ENCODE peak calls at places on chromosomes 2 and 18, in seven cellular contexts. One of them, this sample, is unnamed.

GRCh38 chr2:181374741-181375675 is 82.2 kb upstream of the ITGA4 start:
- DNase-seq in tibial nerve: no peak
- DNase-seq in mammary epithelial cell: no peak
- DNase-seq in body of pancreas: no peak
- DNase-seq in neuronal stem cell: no peak
- DNase-seq in adrenal gland: no peak
- DNase-seq in pancreas: no peak
- DNase-seq in this sample: no peak

GRCh38 chr2:10680957-10681356 is 8.8 kb downstream of the NOL10 start:
- DNase-seq in tibial nerve: no peak
- DNase-seq in mammary epithelial cell: peak; percentile 3
- DNase-seq in body of pancreas: no peak
- DNase-seq in neuronal stem cell: no peak
- DNase-seq in adrenal gland: no peak
- DNase-seq in pancreas: no peak
- DNase-seq in this sample: no peak

GRCh38 chr18:63363951-63364350 is 3.1 kb downstream of the KDSR start:
- DNase-seq in tibial nerve: no peak
- DNase-seq in mammary epithelial cell: no peak
- DNase-seq in body of pancreas: no peak
- DNase-seq in neuronal stem cell: no peak
- DNase-seq in adrenal gland: no peak
- DNase-seq in pancreas: no peak
- DNase-seq in this sample: no peak

GRCh38 chr2:120470041-120470716 is 124.2 kb downstream of the INHBB start:
- DNase-seq in tibial nerve: peak; percentile 66
- DNase-seq in mammary epithelial cell: peak; percentile 87
- DNase-seq in body of pancreas: peak; percentile 81
- DNase-seq in neuronal stem cell: no peak
- DNase-seq in adrenal gland: peak; percentile 83
- DNase-seq in pancreas: peak; percentile 91
- DNase-seq in this sample: peak; percentile 89

GRCh38 chr2:39381653-39382052 is 55.4 kb downstream of the MAP4K3 start:
- DNase-seq in tibial nerve: no peak
- DNase-seq in mammary epithelial cell: no peak
- DNase-seq in body of pancreas: no peak
- DNase-seq in neuronal stem cell: no peak
- DNase-seq in adrenal gland: no peak
- DNase-seq in pancreas: no peak
- DNase-seq in this sample: no peak

GRCh38 chr2:82487354-82487753 is 1971.7 kb downstream of the SUCLG1 start:
- DNase-seq in tibial nerve: no peak
- DNase-seq in mammary epithelial cell: no peak
- DNase-seq in body of pancreas: no peak
- DNase-seq in neuronal stem cell: no peak
- DNase-seq in adrenal gland: no peak
- DNase-seq in pancreas: no peak
- DNase-seq in this sample: no peak

GRCh38 chr2:215554689-215555088 is 118.8 kb upstream of the FN1 start:
- DNase-seq in tibial nerve: no peak
- DNase-seq in mammary epithelial cell: peak; percentile 17
- DNase-seq in body of pancreas: no peak
- DNase-seq in neuronal stem cell: no peak
- DNase-seq in adrenal gland: no peak
- DNase-seq in pancreas: no peak
- DNase-seq in this sample: no peak

GRCh38 chr2:238160206-238161129 is 1.7 kb downstream of the ERFE start:
- DNase-seq in tibial nerve: no peak
- DNase-seq in mammary epithelial cell: no peak
- DNase-seq in body of pancreas: no peak
- DNase-seq in neuronal stem cell: no peak
- DNase-seq in adrenal gland: no peak
- DNase-seq in pancreas: peak; percentile 74
- DNase-seq in this sample: no peak

GRCh38 chr2:239443666-239444567 is 43.1 kb upstream of the HDAC4 start:
- DNase-seq in tibial nerve: no peak
- DNase-seq in mammary epithelial cell: peak; percentile 39
- DNase-seq in body of pancreas: no peak
- DNase-seq in neuronal stem cell: no peak
- DNase-seq in adrenal gland: peak; percentile 70
- DNase-seq in pancreas: peak; percentile 12
- DNase-seq in this sample: peak; percentile 31

GRCh38 chr2:62806231-62806630 is 100.7 kb downstream of the EHBP1 start:
- DNase-seq in tibial nerve: no peak
- DNase-seq in mammary epithelial cell: no peak
- DNase-seq in body of pancreas: no peak
- DNase-seq in neuronal stem cell: no peak
- DNase-seq in adrenal gland: no peak
- DNase-seq in pancreas: no peak
- DNase-seq in this sample: no peak

GRCh38 chr2:201965550-201965949 is 68.1 kb upstream of the FZD7 start:
- DNase-seq in tibial nerve: no peak
- DNase-seq in mammary epithelial cell: no peak
- DNase-seq in body of pancreas: no peak
- DNase-seq in neuronal stem cell: no peak
- DNase-seq in adrenal gland: no peak
- DNase-seq in pancreas: no peak
- DNase-seq in this sample: no peak

GRCh38 chr2:205865794-205866490 is 183.6 kb downstream of the NRP2 start:
- DNase-seq in tibial nerve: no peak
- DNase-seq in mammary epithelial cell: peak; percentile 17
- DNase-seq in body of pancreas: no peak
- DNase-seq in neuronal stem cell: no peak
- DNase-seq in adrenal gland: peak; percentile 61
- DNase-seq in pancreas: no peak
- DNase-seq in this sample: no peak

GRCh38 chr2:216243026-216243425 is 129.3 kb downstream of the MARCHF4 start:
- DNase-seq in tibial nerve: no peak
- DNase-seq in mammary epithelial cell: no peak
- DNase-seq in body of pancreas: no peak
- DNase-seq in neuronal stem cell: no peak
- DNase-seq in adrenal gland: no peak
- DNase-seq in pancreas: no peak
- DNase-seq in this sample: no peak

GRCh38 chr2:147182260-147182659 is 662.6 kb upstream of the ACVR2A start:
- DNase-seq in tibial nerve: no peak
- DNase-seq in mammary epithelial cell: peak; percentile 92
- DNase-seq in body of pancreas: no peak
- DNase-seq in neuronal stem cell: no peak
- DNase-seq in adrenal gland: no peak
- DNase-seq in pancreas: no peak
- DNase-seq in this sample: no peak

GRCh38 chr18:50422286-50422898 is 47.5 kb downstream of the SKA1 start:
- DNase-seq in tibial nerve: no peak
- DNase-seq in mammary epithelial cell: no peak
- DNase-seq in body of pancreas: no peak
- DNase-seq in neuronal stem cell: no peak
- DNase-seq in adrenal gland: no peak
- DNase-seq in pancreas: no peak
- DNase-seq in this sample: no peak

GRCh38 chr2:207037813-207038212 is 98.5 kb downstream of the CPO start:
- DNase-seq in tibial nerve: peak; percentile 66
- DNase-seq in mammary epithelial cell: no peak
- DNase-seq in body of pancreas: no peak
- DNase-seq in neuronal stem cell: no peak
- DNase-seq in adrenal gland: no peak
- DNase-seq in pancreas: no peak
- DNase-seq in this sample: no peak

GRCh38 chr2:168431301-168432024 is 24.6 kb upstream of the CERS6 start:
- DNase-seq in tibial nerve: no peak
- DNase-seq in mammary epithelial cell: no peak
- DNase-seq in body of pancreas: no peak
- DNase-seq in neuronal stem cell: no peak
- DNase-seq in adrenal gland: no peak
- DNase-seq in pancreas: no peak
- DNase-seq in this sample: no peak

GRCh38 chr2:45930396-45930792 is 278.9 kb downstream of the PRKCE start:
- DNase-seq in tibial nerve: no peak
- DNase-seq in mammary epithelial cell: peak; percentile 39
- DNase-seq in body of pancreas: no peak
- DNase-seq in neuronal stem cell: no peak
- DNase-seq in adrenal gland: no peak
- DNase-seq in pancreas: no peak
- DNase-seq in this sample: no peak

GRCh38 chr2:197986977-197987376 is 182.6 kb downstream of the PLCL1 start:
- DNase-seq in tibial nerve: no peak
- DNase-seq in mammary epithelial cell: no peak
- DNase-seq in body of pancreas: no peak
- DNase-seq in neuronal stem cell: no peak
- DNase-seq in adrenal gland: no peak
- DNase-seq in pancreas: no peak
- DNase-seq in this sample: no peak

GRCh38 chr2:10252651-10253050 is 50.1 kb upstream of the HPCAL1 start:
- DNase-seq in tibial nerve: no peak
- DNase-seq in mammary epithelial cell: no peak
- DNase-seq in body of pancreas: no peak
- DNase-seq in neuronal stem cell: no peak
- DNase-seq in adrenal gland: no peak
- DNase-seq in pancreas: peak; percentile 10
- DNase-seq in this sample: no peak

GRCh38 chr2:134129900-134130537 is 123.9 kb upstream of the MGAT5 start:
- DNase-seq in tibial nerve: no peak
- DNase-seq in mammary epithelial cell: no peak
- DNase-seq in body of pancreas: no peak
- DNase-seq in neuronal stem cell: no peak
- DNase-seq in adrenal gland: no peak
- DNase-seq in pancreas: no peak
- DNase-seq in this sample: no peak
- H3K4me1 ChIP-seq in tibial nerve: no peaks in the 10 kb centered on the region
- H3K4me1 ChIP-seq in mammary epithelial cell: peaks cover 12% of the 10 kb centered on the region
- H3K4me1 ChIP-seq in body of pancreas: peaks cover 51% of the 10 kb centered on the region
- H3K4me1 ChIP-seq in neuronal stem cell: no peaks in the 10 kb centered on the region
- H3K4me1 ChIP-seq in adrenal gland: peaks cover 20% of the 10 kb centered on the region
- H3K4me1 ChIP-seq in pancreas: peaks cover 10% of the 10 kb centered on the region
- H3K4me1 ChIP-seq in this sample: no peaks in the 10 kb centered on the region

DNA sequence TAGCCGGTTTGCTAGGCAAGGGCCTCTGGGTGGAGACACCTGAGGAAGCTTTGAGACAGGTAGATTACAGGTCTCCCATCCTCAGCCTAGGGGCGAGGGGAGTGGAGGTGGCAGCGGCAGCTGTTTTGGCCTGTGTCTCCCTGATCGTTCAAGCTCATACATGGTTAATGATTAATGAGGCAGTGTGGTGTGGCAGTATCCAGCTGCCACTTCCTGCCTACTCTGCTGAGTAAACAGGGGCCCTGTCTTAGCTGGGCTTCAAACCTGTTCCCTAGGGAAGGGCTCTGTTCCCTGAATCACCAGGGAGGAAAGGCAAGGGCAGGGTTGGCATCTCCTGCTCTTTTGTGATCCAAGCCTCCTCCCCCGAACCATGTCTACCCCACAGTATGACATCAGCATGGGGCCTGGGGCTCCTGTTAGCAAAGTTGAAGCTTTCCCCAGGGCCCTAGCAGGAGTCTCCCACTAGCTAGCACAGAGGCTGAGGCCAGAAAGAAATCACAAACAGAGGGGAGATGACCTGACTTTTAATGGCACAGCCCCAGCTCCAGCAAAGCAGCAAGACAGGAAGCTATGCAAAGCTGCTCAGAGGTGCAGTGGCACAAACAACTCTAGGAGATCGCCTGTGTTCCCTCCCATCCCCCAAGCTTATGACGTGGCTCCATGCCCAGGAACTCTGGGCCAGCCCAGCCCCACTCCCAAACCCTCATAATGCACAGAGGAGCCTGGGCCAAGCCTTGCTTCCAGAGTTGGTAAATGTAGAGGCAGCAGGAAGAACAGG is 3.7 kb upstream of the TUBA4B start:
- DNase-seq in tibial nerve: peak; percentile 40
- DNase-seq in mammary epithelial cell: peak; percentile 92
- DNase-seq in body of pancreas: peak; percentile 86
- DNase-seq in neuronal stem cell: no peak
- DNase-seq in adrenal gland: peak; percentile 88
- DNase-seq in pancreas: peak; percentile 89
- DNase-seq in this sample: peak; percentile 89
- H3K4me1 ChIP-seq in tibial nerve: no peaks in the 10 kb centered on the region
- H3K4me1 ChIP-seq in mammary epithelial cell: peaks cover 71% of the 10 kb centered on the region
- H3K4me1 ChIP-seq in body of pancreas: peaks cover 87% of the 10 kb centered on the region
- H3K4me1 ChIP-seq in neuronal stem cell: peaks cover 24% of the 10 kb centered on the region
- H3K4me1 ChIP-seq in adrenal gland: peaks cover 54% of the 10 kb centered on the region
- H3K4me1 ChIP-seq in pancreas: peaks cover 26% of the 10 kb centered on the region
- H3K4me1 ChIP-seq in this sample: peaks cover 24% of the 10 kb centered on the region

DNA sequence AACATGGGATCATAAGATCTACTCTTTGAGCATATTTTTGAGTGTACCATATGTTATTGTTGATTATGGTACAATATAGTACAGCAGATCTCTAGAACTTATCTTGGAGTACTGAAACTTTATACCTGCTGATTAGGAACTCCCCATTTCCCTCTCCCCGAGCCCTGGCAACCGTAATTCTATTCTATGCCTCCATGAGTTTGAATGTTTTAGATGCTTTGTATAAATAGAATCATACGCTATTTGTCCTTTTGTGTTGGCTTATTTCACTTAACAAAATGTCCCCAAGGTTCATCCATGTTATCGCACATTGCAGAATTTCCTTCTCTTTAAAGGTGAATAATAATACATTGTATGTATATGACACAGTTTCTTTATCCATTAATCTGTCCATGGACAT is 117.2 kb downstream of the PTPRM start:
- DNase-seq in tibial nerve: no peak
- DNase-seq in mammary epithelial cell: no peak
- DNase-seq in body of pancreas: no peak
- DNase-seq in neuronal stem cell: no peak
- DNase-seq in adrenal gland: no peak
- DNase-seq in pancreas: no peak
- DNase-seq in this sample: no peak
- H3K4me1 ChIP-seq in tibial nerve: no peaks in the 10 kb centered on the region
- H3K4me1 ChIP-seq in mammary epithelial cell: peaks cover 15% of the 10 kb centered on the region
- H3K4me1 ChIP-seq in body of pancreas: peaks cover 5% of the 10 kb centered on the region
- H3K4me1 ChIP-seq in neuronal stem cell: no peaks in the 10 kb centered on the region
- H3K4me1 ChIP-seq in adrenal gland: peaks cover 3% of the 10 kb centered on the region
- H3K4me1 ChIP-seq in pancreas: no peaks in the 10 kb centered on the region
- H3K4me1 ChIP-seq in this sample: no peaks in the 10 kb centered on the region

DNA sequence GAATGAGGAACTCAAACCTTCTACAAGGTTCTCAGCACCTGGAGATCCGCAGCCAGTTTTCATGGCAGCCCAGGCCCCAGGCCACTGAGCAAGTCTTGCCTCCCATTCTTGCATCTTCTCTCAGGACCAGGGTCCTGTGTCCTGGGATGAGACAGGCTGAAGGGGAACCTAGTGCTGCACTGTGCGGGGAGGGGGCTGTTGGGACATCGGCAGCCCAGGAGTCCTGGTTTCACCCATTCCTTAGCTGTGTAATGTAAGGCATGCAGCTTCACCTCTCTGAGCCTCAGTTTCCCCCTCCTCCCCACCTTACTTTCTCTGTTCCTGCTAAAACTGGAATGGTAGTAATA is 43.9 kb downstream of the TNS1 start:
- DNase-seq in tibial nerve: no peak
- DNase-seq in mammary epithelial cell: no peak
- DNase-seq in body of pancreas: peak; percentile 4
- DNase-seq in neuronal stem cell: no peak
- DNase-seq in adrenal gland: no peak
- DNase-seq in pancreas: peak; percentile 14
- DNase-seq in this sample: no peak
- H3K4me1 ChIP-seq in tibial nerve: peaks cover 3% of the 10 kb centered on the region
- H3K4me1 ChIP-seq in mammary epithelial cell: no peaks in the 10 kb centered on the region
- H3K4me1 ChIP-seq in body of pancreas: peaks cover 41% of the 10 kb centered on the region
- H3K4me1 ChIP-seq in neuronal stem cell: peaks cover 2% of the 10 kb centered on the region
- H3K4me1 ChIP-seq in adrenal gland: peaks cover 57% of the 10 kb centered on the region
- H3K4me1 ChIP-seq in pancreas: peaks cover 7% of the 10 kb centered on the region
- H3K4me1 ChIP-seq in this sample: peaks cover 4% of the 10 kb centered on the region

GRCh38 chr2:84996909-84997308 is 25.9 kb downstream of the KCMF1 start:
- DNase-seq in tibial nerve: no peak
- DNase-seq in mammary epithelial cell: no peak
- DNase-seq in body of pancreas: no peak
- DNase-seq in neuronal stem cell: no peak
- DNase-seq in adrenal gland: no peak
- DNase-seq in pancreas: no peak
- DNase-seq in this sample: no peak
- H3K4me1 ChIP-seq in tibial nerve: no peaks in the 10 kb centered on the region
- H3K4me1 ChIP-seq in mammary epithelial cell: peaks cover under 1% of the 10 kb centered on the region
- H3K4me1 ChIP-seq in body of pancreas: peaks cover 63% of the 10 kb centered on the region
- H3K4me1 ChIP-seq in neuronal stem cell: no peaks in the 10 kb centered on the region
- H3K4me1 ChIP-seq in adrenal gland: peaks cover 28% of the 10 kb centered on the region
- H3K4me1 ChIP-seq in pancreas: peaks cover 7% of the 10 kb centered on the region
- H3K4me1 ChIP-seq in this sample: no peaks in the 10 kb centered on the region

GRCh38 chr2:20570249-20570648 is 80.6 kb downstream of the HS1BP3 start:
- DNase-seq in tibial nerve: no peak
- DNase-seq in mammary epithelial cell: no peak
- DNase-seq in body of pancreas: no peak
- DNase-seq in neuronal stem cell: no peak
- DNase-seq in adrenal gland: no peak
- DNase-seq in pancreas: no peak
- DNase-seq in this sample: no peak
- H3K4me1 ChIP-seq in tibial nerve: no peaks in the 10 kb centered on the region
- H3K4me1 ChIP-seq in mammary epithelial cell: peaks cover 17% of the 10 kb centered on the region
- H3K4me1 ChIP-seq in body of pancreas: no peaks in the 10 kb centered on the region
- H3K4me1 ChIP-seq in neuronal stem cell: peaks cover 47% of the 10 kb centered on the region
- H3K4me1 ChIP-seq in adrenal gland: peaks cover 42% of the 10 kb centered on the region
- H3K4me1 ChIP-seq in pancreas: no peaks in the 10 kb centered on the region
- H3K4me1 ChIP-seq in this sample: peaks cover 4% of the 10 kb centered on the region

This sample was measured in breast epithelium.